ENCODE peak calls at places on chromosomes 4 and X, in seven cellular contexts. I is H1, S is H9, B is IMR-90, E is mesenchymal stem cell, T is neuronal stem cell, C is trophoblast cell. A is an unnamed sample.

GRCh38 chr4:8329859-8330761 is 60.6 kb downstream of the HTRA3 start:
- DNase-seq in C (no peak), S (peak; percentile 8), B (no peak), T (no peak), I (no peak), E (no peak), A (no peak)

GRCh38 chr4:165079476-165079875 is 25.8 kb downstream of the TRIM75 start:
- DNase-seq in B (peak; percentile 44), I (no peak), E (no peak), T (no peak), S (no peak), C (no peak), A (no peak)

GRCh38 chrX:46251755-46252154 is 293.5 kb downstream of the ZNF674 start:
- DNase-seq in I (no peak), T (no peak), C (peak; percentile 0), B (peak; percentile 13), S (no peak), E (peak; percentile 46), A (no peak)

GRCh38 chrX:15055146-15055930 is 182.1 kb downstream of the MOSPD2 start:
- DNase-seq in I (no peak), B (peak; percentile 51), S (no peak), C (peak; percentile 8), T (no peak), E (no peak), A (peak; percentile 28)

GRCh38 chr4:47837582-47838294 is at the start of gene CORIN:
- DNase-seq in S (peak; percentile 59), B (no peak), C (no peak), T (no peak), E (peak; percentile 16), I (no peak), A (peak; percentile 29)

GRCh38 chr4:95545526-95545925 is 3.2 kb downstream of the UNC5C start:
- DNase-seq in T (no peak), E (peak; percentile 57), C (no peak), B (no peak), S (no peak), I (no peak), A (peak; percentile 9)

GRCh38 chr4:73080789-73081188 is 11.3 kb upstream of the COX18 start:
- DNase-seq in T (no peak), C (no peak), I (no peak), E (no peak), B (no peak), S (no peak), A (no peak)

GRCh38 chrX:109992203-109992602 is 10.7 kb upstream of the TMEM164 start:
- DNase-seq in B (no peak), E (no peak), C (no peak), S (no peak), I (no peak), T (no peak), A (no peak)

GRCh38 chrX:139201924-139202323 is 328.6 kb upstream of the F9 start:
- DNase-seq in T (no peak), B (no peak), S (no peak), I (no peak), E (no peak), C (no peak), A (no peak)

GRCh38 chr4:56240554-56241190 is 146.6 kb downstream of the AASDH start:
- DNase-seq in E (peak; percentile 38), S (no peak), I (no peak), B (no peak), T (no peak), C (no peak), A (no peak)

GRCh38 chr4:112521123-112522116 is 5.4 kb upstream of the NEUROG2 start:
- DNase-seq in I (peak; percentile 70), C (no peak), T (peak; percentile 61), E (no peak), S (peak; percentile 70), B (no peak), A (peak; percentile 44)

GRCh38 chrX:14697453-14697852 is 168.1 kb downstream of the GLRA2 start:
- DNase-seq in S (peak; percentile 47), E (peak; percentile 10), T (peak; percentile 1), B (no peak), I (peak; percentile 55), C (peak; percentile 12), A (peak; percentile 52)

GRCh38 chr4:138078751-138079150 is 163.4 kb downstream of the SLC7A11 start:
- DNase-seq in S (no peak), T (no peak), C (no peak), I (no peak), E (no peak), B (no peak), A (no peak)

GRCh38 chrX:9611436-9612145 is 146.7 kb downstream of the TBL1X start:
- DNase-seq in C (no peak), B (no peak), S (no peak), T (peak; percentile 44), E (peak; percentile 20), I (no peak), A (no peak)

GRCh38 chr4:185566972-185567749 is 31.9 kb upstream of the PDLIM3 start:
- DNase-seq in C (peak; percentile 83), S (no peak), B (peak; percentile 90), T (no peak), I (no peak), E (peak; percentile 99), A (peak; percentile 87)

GRCh38 chrX:123873956-123874355 is 14.1 kb downstream of the XIAP start:
- DNase-seq in I (no peak), T (no peak), B (no peak), S (no peak), C (no peak), E (no peak), A (no peak)

GRCh38 chrX:31931225-31931624 is 859.4 kb upstream of the FTHL17 start:
- DNase-seq in S (no peak), C (peak; percentile 2), B (peak; percentile 1), E (peak; percentile 1), I (no peak), T (peak; percentile 0), A (peak; percentile 0)

GRCh38 chr4:168475745-168476144 is 4.5 kb downstream of the DDX60L start:
- DNase-seq in C (no peak), T (no peak), B (no peak), I (no peak), S (peak; percentile 47), E (no peak), A (peak; percentile 76)

GRCh38 chrX:107677501-107677901 is 49.2 kb downstream of the PRPS1 start:
- DNase-seq in C (no peak), E (peak; percentile 83), B (no peak), T (no peak), S (no peak), I (no peak), A (peak; percentile 58)

GRCh38 chr4:25914670-25915358 is 794 bp downstream of the SMIM20 start:
- DNase-seq in C (no peak), I (no peak), E (no peak), B (no peak), S (no peak), T (no peak), A (no peak)

GRCh38 chrX:20144491-20144890 is 2.9 kb upstream of the EIF1AX start:
- DNase-seq in E (peak; percentile 24), C (no peak), I (no peak), T (no peak), S (no peak), B (peak; percentile 82), A (no peak)

GRCh38 chr4:720111-720860 is 14.7 kb downstream of the PCGF3 start:
- DNase-seq in T (no peak), C (no peak), S (no peak), B (no peak), E (no peak), I (no peak), A (no peak)

GRCh38 chr4:188704288-188704687 is 565.0 kb downstream of the TRIML1 start:
- DNase-seq in I (no peak), T (no peak), C (no peak), B (no peak), S (no peak), E (no peak), A (no peak)

GRCh38 chr4:8679032-8679431 is 86.5 kb downstream of the CPZ start:
- DNase-seq in S (no peak), E (no peak), B (no peak), T (no peak), C (no peak), I (no peak), A (no peak)

GRCh38 chr4:104901438-104901837 is 245.2 kb upstream of the TET2 start:
- DNase-seq in E (no peak), T (no peak), S (peak; percentile 28), B (no peak), C (no peak), I (no peak), A (peak; percentile 48)

DNA sequence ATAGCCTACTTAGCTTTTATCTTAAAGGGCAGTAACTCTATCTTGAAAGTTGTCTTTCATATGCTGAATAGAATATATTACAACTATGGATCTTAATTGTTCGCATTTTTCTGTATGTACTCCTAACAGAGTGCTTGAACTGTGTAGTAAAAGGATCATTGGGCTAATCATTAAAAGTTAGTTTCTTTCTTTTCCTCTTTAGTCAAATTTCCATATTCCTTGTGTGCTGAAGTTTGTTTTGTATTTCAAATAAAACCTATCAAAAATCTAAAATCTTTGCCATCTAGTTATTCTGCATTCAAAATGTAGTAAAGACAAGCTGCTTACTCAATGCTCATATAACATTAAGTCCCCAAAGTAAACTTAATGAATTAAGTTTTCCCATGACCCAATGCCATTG is 182.7 kb downstream of the HTR2C start:
- DNase-seq in E (no peak), I (no peak), S (no peak), T (no peak), C (no peak), B (no peak), A (no peak)
- H2AK5ac ChIP-seq in E (no peak overlapping the region), I (no peak overlapping the region), S (no peak overlapping the region), T (no peak overlapping the region), C (no peak overlapping the region), B (no peak overlapping the region), A (no peak overlapping the region)

GRCh38 chr4:122842392-122842791 is 15.8 kb downstream of the FGF2 start:
- DNase-seq in E (no peak), T (no peak), I (no peak), C (no peak), B (no peak), S (no peak), A (no peak)

GRCh38 chr4:122847931-122848330 is 21.3 kb downstream of the FGF2 start:
- DNase-seq in S (no peak), I (no peak), E (peak; percentile 56), C (no peak), T (no peak), B (no peak), A (no peak)

GRCh38 chr4:122845760-122846159 is 19.1 kb downstream of the FGF2 start:
- DNase-seq in E (no peak), S (no peak), I (no peak), C (no peak), B (no peak), T (no peak), A (no peak)

GRCh38 chr4:122845066-122845465 is 18.4 kb downstream of the FGF2 start:
- DNase-seq in E (peak; percentile 52), I (no peak), B (peak; percentile 59), T (no peak), S (no peak), C (no peak), A (no peak)

GRCh38 chr4:122842984-122843531 is 16.4 kb downstream of the FGF2 start:
- DNase-seq in B (no peak), I (peak; percentile 44), C (no peak), T (no peak), S (no peak), E (peak; percentile 57), A (no peak)
- H2AK5ac ChIP-seq in B (peak overlapping the region; percentile 44), I (no peak overlapping the region), C (no peak overlapping the region), T (no peak overlapping the region), S (no peak overlapping the region), E (no peak overlapping the region), A (no peak overlapping the region)

GRCh38 chr4:181775298-181775697 is 467.9 kb upstream of the TENM3 start:
- DNase-seq in I (no peak), B (no peak), C (no peak), E (no peak), T (no peak), S (no peak), A (no peak)
- H2AK5ac ChIP-seq in I (no peak overlapping the region), B (no peak overlapping the region), C (no peak overlapping the region), E (no peak overlapping the region), T (no peak overlapping the region), S (no peak overlapping the region), A (no peak overlapping the region)

GRCh38 chrX:133249659-133250058 is 31.5 kb upstream of the TFDP3 start:
- DNase-seq in E (no peak), B (no peak), S (no peak), I (no peak), T (no peak), C (no peak), A (no peak)
- H2AK5ac ChIP-seq in E (no peak overlapping the region), B (no peak overlapping the region), S (no peak overlapping the region), I (no peak overlapping the region), T (no peak overlapping the region), C (no peak overlapping the region), A (no peak overlapping the region)